ENCODE peak calls at places on chromosomes 5 and 9, in eight cellular contexts. V is fibroblast of mammary gland, D is uterus, Z is CD14-positive monocyte, W is heart right ventricle, I is coronary artery, Q is HCT116, Y is colonic mucosa. P is an unnamed sample.

GRCh38 chr9:88814521-88815101 is 176.7 kb upstream of the S1PR3 start:
- DNase-seq in V (peak), D (no peak), Z (no peak), W (peak), I (peak), Q (no peak), Y (no peak), P (peak)

GRCh38 chr5:6829150-6829784 is 116.0 kb downstream of the TENT4A start:
- DNase-seq in V (peak), D (no peak), Z (no peak), W (no peak), I (no peak), Q (no peak), Y (no peak), P (no peak)

GRCh38 chr9:137109250-137110146 is 5.0 kb downstream of the DPP7 start:
- DNase-seq in V (no peak), D (no peak), Z (no peak), W (no peak), I (no peak), Q (no peak), Y (no peak), P (no peak)

GRCh38 chr5:127337876-127338275 is 47.3 kb downstream of the MEGF10 start:
- DNase-seq in V (no peak), D (no peak), Z (no peak), W (no peak), I (no peak), Q (no peak), Y (no peak), P (no peak)

GRCh38 chr9:120030847-120031246 is 549.1 kb downstream of the CDK5RAP2 start:
- DNase-seq in V (no peak), D (no peak), Z (no peak), W (no peak), I (no peak), Q (no peak), Y (no peak), P (no peak)

GRCh38 chr9:121837113-121838010 is 185.9 kb downstream of the DAB2IP start:
- DNase-seq in V (peak), D (peak), Z (no peak), W (peak), I (peak), Q (no peak), Y (no peak), P (peak)

GRCh38 chr5:14574124-14574523 is 7.5 kb upstream of the OTULINL start:
- DNase-seq in V (no peak), D (no peak), Z (no peak), W (no peak), I (no peak), Q (no peak), Y (no peak), P (no peak)

GRCh38 chr9:73162987-73163763 is 11.5 kb downstream of the ANXA1 start:
- DNase-seq in V (no peak), D (no peak), Z (no peak), W (no peak), I (no peak), Q (no peak), Y (no peak), P (no peak)

GRCh38 chr5:61603211-61603908 is 271.3 kb downstream of the ZSWIM6 start:
- DNase-seq in V (peak), D (no peak), Z (no peak), W (peak), I (no peak), Q (no peak), Y (no peak), P (no peak)

GRCh38 chr5:148729182-148729581 is 74.9 kb upstream of the HTR4 start:
- DNase-seq in V (no peak), D (no peak), Z (no peak), W (no peak), I (no peak), Q (no peak), Y (no peak), P (no peak)

GRCh38 chr5:147509710-147510651 is at the start of gene DPYSL3:
- DNase-seq in V (peak), D (peak), Z (no peak), W (peak), I (peak), Q (peak), Y (peak), P (peak)
- TF ChIP-seq CTCF in V (no peak), D (peak), Z (no peak), W (no peak), I (peak), Q (no peak), Y (no peak), P (peak)

DNA sequence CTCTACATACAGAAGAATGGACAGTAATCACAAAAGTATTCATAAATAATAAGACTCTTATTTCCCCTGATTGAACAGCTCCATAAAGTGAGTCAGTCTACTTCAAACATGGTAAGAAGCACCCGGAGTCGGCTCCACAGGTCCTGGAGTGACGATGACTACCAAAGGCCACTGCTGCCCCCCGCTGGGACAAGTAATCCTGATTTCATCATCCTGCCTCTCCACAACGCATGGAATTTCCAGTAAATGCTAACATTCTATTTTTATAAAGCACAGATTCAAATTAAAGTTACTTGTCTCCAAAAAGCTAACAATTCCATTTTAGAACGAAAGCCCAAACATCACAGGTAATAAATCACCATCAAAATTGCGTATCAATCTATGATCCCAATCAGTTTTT is 16.2 kb downstream of the ATPSCKMT start:
- DNase-seq in V (peak), D (no peak), Z (no peak), W (no peak), I (no peak), Q (peak), Y (no peak), P (peak)
- TF ChIP-seq CTCF in V (peak), D (no peak), Z (no peak), W (peak), I (no peak), Q (peak), Y (no peak), P (peak)

GRCh38 chr5:10842823-10843222 is 81.8 kb upstream of the DAP start:
- DNase-seq in V (no peak), D (no peak), Z (no peak), W (no peak), I (no peak), Q (no peak), Y (no peak), P (no peak)

GRCh38 chr5:10838038-10838437 is 77.0 kb upstream of the DAP start:
- DNase-seq in V (no peak), D (no peak), Z (no peak), W (no peak), I (no peak), Q (no peak), Y (no peak), P (no peak)

GRCh38 chr5:10836991-10837390 is 76.0 kb upstream of the DAP start:
- DNase-seq in V (peak), D (no peak), Z (no peak), W (no peak), I (no peak), Q (no peak), Y (no peak), P (no peak)

GRCh38 chr5:10839118-10839517 is 78.1 kb upstream of the DAP start:
- DNase-seq in V (no peak), D (no peak), Z (no peak), W (no peak), I (no peak), Q (no peak), Y (no peak), P (no peak)

GRCh38 chr5:10839916-10840599 is 79.0 kb upstream of the DAP start:
- DNase-seq in V (no peak), D (no peak), Z (no peak), W (no peak), I (no peak), Q (no peak), Y (no peak), P (no peak)
- TF ChIP-seq CTCF in V (no peak), D (no peak), Z (no peak), W (no peak), I (no peak), Q (no peak), Y (no peak), P (no peak)

DNA sequence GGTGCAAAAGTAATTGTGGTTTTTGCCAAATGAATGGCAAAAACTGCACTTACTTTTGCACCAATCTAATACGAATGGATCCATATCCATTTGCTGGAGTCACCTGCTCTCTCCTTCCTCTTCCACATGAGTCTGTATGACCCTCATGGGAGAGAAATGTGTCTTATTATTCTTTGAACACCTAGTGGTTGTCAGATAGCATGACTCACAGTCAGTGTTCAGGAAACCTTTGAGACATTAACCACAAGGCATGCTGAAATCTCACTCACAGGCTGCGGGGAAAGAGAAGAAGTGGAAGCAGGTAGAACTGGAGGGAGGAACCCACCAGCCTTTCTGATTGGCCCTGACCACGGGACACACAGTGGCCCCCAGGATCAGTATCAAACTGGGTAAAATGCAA is 222.8 kb upstream of the KLF4 start:
- DNase-seq in V (peak), D (no peak), Z (peak), W (no peak), I (no peak), Q (peak), Y (no peak), P (peak)
- TF ChIP-seq CTCF in V (peak), D (no peak), Z (peak), W (no peak), I (no peak), Q (peak), Y (no peak), P (peak)

DNA sequence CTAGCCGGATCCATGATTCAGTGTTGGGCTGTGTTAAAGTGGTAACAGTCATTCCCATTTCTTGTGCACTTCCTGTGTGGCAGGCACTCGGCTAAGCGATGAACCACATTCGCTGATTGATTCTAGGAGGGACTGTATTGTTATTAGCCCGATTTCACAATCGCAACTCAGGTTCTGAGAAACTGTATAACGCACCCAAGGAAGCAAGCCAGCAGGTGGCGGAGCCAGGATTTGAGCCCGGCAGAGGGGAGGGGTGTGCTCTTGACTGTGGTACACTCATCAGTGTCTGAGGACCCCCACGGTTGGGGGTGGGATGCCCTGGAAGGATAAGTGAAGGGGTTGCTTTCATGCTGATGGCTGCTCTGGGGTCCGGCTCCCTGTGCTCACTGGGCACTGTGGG is 34.7 kb downstream of the LRSAM1 start:
- DNase-seq in V (no peak), D (no peak), Z (no peak), W (no peak), I (no peak), Q (no peak), Y (no peak), P (no peak)
- TF ChIP-seq CTCF in V (no peak), D (no peak), Z (no peak), W (no peak), I (no peak), Q (no peak), Y (no peak), P (no peak)

DNA sequence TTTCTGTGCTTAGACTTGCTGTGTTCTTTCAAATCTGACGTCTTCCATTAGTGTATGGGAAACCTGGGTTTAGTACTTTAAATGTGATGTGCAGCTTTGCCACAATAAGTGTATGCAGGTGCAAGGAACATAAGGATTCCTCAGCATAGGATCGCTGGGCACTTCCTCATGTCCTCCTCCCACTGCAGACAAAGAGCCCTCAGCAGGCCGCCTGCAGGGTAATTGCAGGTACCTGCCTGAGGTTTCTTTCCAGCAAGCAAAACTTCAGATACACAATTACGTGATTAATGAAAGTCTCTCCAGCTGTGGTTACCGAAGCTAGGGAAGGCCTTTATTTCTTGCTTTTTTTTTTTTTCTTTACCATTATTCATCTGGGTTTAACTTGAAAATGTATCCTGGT is 233.1 kb downstream of the RFK start:
- DNase-seq in V (no peak), D (no peak), Z (no peak), W (no peak), I (no peak), Q (no peak), Y (no peak), P (no peak)
- TF ChIP-seq CTCF in V (no peak), D (no peak), Z (no peak), W (no peak), I (no peak), Q (no peak), Y (no peak), P (no peak)

GRCh38 chr5:68122439-68122906 is 93.1 kb upstream of the PIK3R1 start:
- DNase-seq in V (no peak), D (no peak), Z (no peak), W (no peak), I (no peak), Q (no peak), Y (peak), P (no peak)
- TF ChIP-seq CTCF in V (no peak), D (no peak), Z (no peak), W (no peak), I (no peak), Q (no peak), Y (no peak), P (no peak)

GRCh38 chr5:26807231-26808199 is 230.9 kb downstream of the CDH9 start:
- DNase-seq in V (no peak), D (no peak), Z (no peak), W (no peak), I (peak), Q (no peak), Y (no peak), P (no peak)

GRCh38 chr5:26805076-26805475 is 233.3 kb downstream of the CDH9 start:
- DNase-seq in V (no peak), D (no peak), Z (no peak), W (no peak), I (no peak), Q (no peak), Y (no peak), P (no peak)

GRCh38 chr5:26802944-26803343 is 235.4 kb downstream of the CDH9 start:
- DNase-seq in V (no peak), D (no peak), Z (no peak), W (no peak), I (no peak), Q (no peak), Y (no peak), P (no peak)
- TF ChIP-seq CTCF in V (no peak), D (no peak), Z (no peak), W (no peak), I (no peak), Q (no peak), Y (no peak), P (no peak)

P was measured in fibroblast of pulmonary artery.